ENCODE peak calls at places on chromosomes 4 and X, in six cellular contexts. One of them, this sample, is unnamed.

GRCh38 chrX:149476513-149476912 is 28.6 kb downstream of the IDS start:
- DNase-seq in choroid plexus epithelial cell: no peak
- DNase-seq in HS-27A: no peak
- DNase-seq in ascending aorta: no peak
- DNase-seq in lung: no peak
- DNase-seq in ELR: no peak
- DNase-seq in this sample: no peak

GRCh38 chrX:129525162-129525561 is 1.9 kb upstream of the SMARCA1 start:
- DNase-seq in choroid plexus epithelial cell: no peak
- DNase-seq in HS-27A: no peak
- DNase-seq in ascending aorta: no peak
- DNase-seq in lung: no peak
- DNase-seq in ELR: peak
- DNase-seq in this sample: no peak

GRCh38 chr4:55545681-55546632 is 752 bp downstream of the CLOCK start:
- DNase-seq in choroid plexus epithelial cell: peak
- DNase-seq in HS-27A: no peak
- DNase-seq in ascending aorta: peak
- DNase-seq in lung: peak
- DNase-seq in ELR: peak
- DNase-seq in this sample: peak

GRCh38 chrX:136268051-136269048 is 17.1 kb upstream of the MAP7D3 start:
- DNase-seq in choroid plexus epithelial cell: peak
- DNase-seq in HS-27A: no peak
- DNase-seq in ascending aorta: no peak
- DNase-seq in lung: no peak
- DNase-seq in ELR: peak
- DNase-seq in this sample: peak

GRCh38 chr4:55386840-55387239 is 8.9 kb upstream of the TMEM165 start:
- DNase-seq in choroid plexus epithelial cell: no peak
- DNase-seq in HS-27A: no peak
- DNase-seq in ascending aorta: no peak
- DNase-seq in lung: no peak
- DNase-seq in ELR: no peak
- DNase-seq in this sample: no peak

GRCh38 chr4:188918787-188919186 is 779.5 kb downstream of the TRIML1 start:
- DNase-seq in choroid plexus epithelial cell: no peak
- DNase-seq in HS-27A: no peak
- DNase-seq in ascending aorta: no peak
- DNase-seq in lung: no peak
- DNase-seq in ELR: no peak
- DNase-seq in this sample: no peak

GRCh38 chrX:20857746-20858145 is 516.5 kb upstream of the CNKSR2 start:
- DNase-seq in choroid plexus epithelial cell: peak
- DNase-seq in HS-27A: no peak
- DNase-seq in ascending aorta: no peak
- DNase-seq in lung: no peak
- DNase-seq in ELR: no peak
- DNase-seq in this sample: no peak

GRCh38 chr4:74504212-74504611 is 59.3 kb downstream of the AREG start:
- DNase-seq in choroid plexus epithelial cell: peak
- DNase-seq in HS-27A: no peak
- DNase-seq in ascending aorta: no peak
- DNase-seq in lung: no peak
- DNase-seq in ELR: peak
- DNase-seq in this sample: no peak

GRCh38 chrX:15873566-15873965 is 19.0 kb upstream of the AP1S2 start:
- DNase-seq in choroid plexus epithelial cell: peak
- DNase-seq in HS-27A: no peak
- DNase-seq in ascending aorta: no peak
- DNase-seq in lung: no peak
- DNase-seq in ELR: no peak
- DNase-seq in this sample: no peak

GRCh38 chrX:129600981-129601424 is 53.8 kb downstream of the APLN start:
- DNase-seq in choroid plexus epithelial cell: peak
- DNase-seq in HS-27A: no peak
- DNase-seq in ascending aorta: no peak
- DNase-seq in lung: no peak
- DNase-seq in ELR: peak
- DNase-seq in this sample: no peak

GRCh38 chr4:119300388-119301131 is 21.4 kb downstream of the FABP2 start:
- DNase-seq in choroid plexus epithelial cell: peak
- DNase-seq in HS-27A: peak
- DNase-seq in ascending aorta: peak
- DNase-seq in lung: peak
- DNase-seq in ELR: peak
- DNase-seq in this sample: peak

GRCh38 chr4:110085131-110085530 is 113.3 kb downstream of the ELOVL6 start:
- DNase-seq in choroid plexus epithelial cell: peak
- DNase-seq in HS-27A: no peak
- DNase-seq in ascending aorta: no peak
- DNase-seq in lung: peak
- DNase-seq in ELR: no peak
- DNase-seq in this sample: peak

GRCh38 chr4:158763462-158763861 is 5.4 kb upstream of the FNIP2 start:
- DNase-seq in choroid plexus epithelial cell: no peak
- DNase-seq in HS-27A: no peak
- DNase-seq in ascending aorta: no peak
- DNase-seq in lung: no peak
- DNase-seq in ELR: no peak
- DNase-seq in this sample: no peak

GRCh38 chr4:10205223-10205622 is 88.6 kb upstream of the WDR1 start:
- DNase-seq in choroid plexus epithelial cell: no peak
- DNase-seq in HS-27A: no peak
- DNase-seq in ascending aorta: no peak
- DNase-seq in lung: no peak
- DNase-seq in ELR: peak
- DNase-seq in this sample: no peak

GRCh38 chr4:41155194-41155830 is 59.0 kb downstream of the APBB2 start:
- DNase-seq in choroid plexus epithelial cell: peak
- DNase-seq in HS-27A: no peak
- DNase-seq in ascending aorta: no peak
- DNase-seq in lung: no peak
- DNase-seq in ELR: peak
- DNase-seq in this sample: no peak

GRCh38 chr4:54272051-54272450 is 43.0 kb downstream of the PDGFRA start:
- DNase-seq in choroid plexus epithelial cell: no peak
- DNase-seq in HS-27A: no peak
- DNase-seq in ascending aorta: no peak
- DNase-seq in lung: no peak
- DNase-seq in ELR: no peak
- DNase-seq in this sample: no peak

GRCh38 chrX:23742174-23742692 is 843 bp downstream of the ACOT9 start:
- DNase-seq in choroid plexus epithelial cell: peak
- DNase-seq in HS-27A: peak
- DNase-seq in ascending aorta: peak
- DNase-seq in lung: peak
- DNase-seq in ELR: peak
- DNase-seq in this sample: no peak

GRCh38 chrX:133273180-133273579 is 55.0 kb upstream of the TFDP3 start:
- DNase-seq in choroid plexus epithelial cell: no peak
- DNase-seq in HS-27A: no peak
- DNase-seq in ascending aorta: no peak
- DNase-seq in lung: no peak
- DNase-seq in ELR: no peak
- DNase-seq in this sample: no peak

GRCh38 chr4:105666693-105667092 is 41.8 kb downstream of the INTS12 start:
- DNase-seq in choroid plexus epithelial cell: peak
- DNase-seq in HS-27A: no peak
- DNase-seq in ascending aorta: no peak
- DNase-seq in lung: no peak
- DNase-seq in ELR: peak
- DNase-seq in this sample: no peak

GRCh38 chrX:72305286-72306084 is at the start of gene CITED1:
- DNase-seq in choroid plexus epithelial cell: no peak
- DNase-seq in HS-27A: no peak
- DNase-seq in ascending aorta: no peak
- DNase-seq in lung: no peak
- DNase-seq in ELR: peak
- DNase-seq in this sample: no peak

GRCh38 chrX:101163166-101163565 is 56.4 kb upstream of the DRP2 start:
- DNase-seq in choroid plexus epithelial cell: no peak
- DNase-seq in HS-27A: no peak
- DNase-seq in ascending aorta: no peak
- DNase-seq in lung: no peak
- DNase-seq in ELR: no peak
- DNase-seq in this sample: no peak

GRCh38 chrX:120271218-120271617 is 20.6 kb downstream of the ZBTB33 start:
- DNase-seq in choroid plexus epithelial cell: no peak
- DNase-seq in HS-27A: no peak
- DNase-seq in ascending aorta: no peak
- DNase-seq in lung: peak
- DNase-seq in ELR: no peak
- DNase-seq in this sample: no peak

GRCh38 chrX:15816886-15817285 is 26.6 kb downstream of the ZRSR2 start:
- DNase-seq in choroid plexus epithelial cell: no peak
- DNase-seq in HS-27A: no peak
- DNase-seq in ascending aorta: no peak
- DNase-seq in lung: no peak
- DNase-seq in ELR: no peak
- DNase-seq in this sample: peak

GRCh38 chr4:107711831-107712230 is 8.2 kb downstream of the PAPSS1 start:
- DNase-seq in choroid plexus epithelial cell: no peak
- DNase-seq in HS-27A: no peak
- DNase-seq in ascending aorta: no peak
- DNase-seq in lung: no peak
- DNase-seq in ELR: no peak
- DNase-seq in this sample: no peak

GRCh38 chr4:41930139-41930831 is 4.9 kb upstream of the TMEM33 start:
- DNase-seq in choroid plexus epithelial cell: no peak
- DNase-seq in HS-27A: no peak
- DNase-seq in ascending aorta: no peak
- DNase-seq in lung: no peak
- DNase-seq in ELR: no peak
- DNase-seq in this sample: no peak

GRCh38 chr4:83484500-83485431 is at the start of gene ABRAXAS1:
- DNase-seq in choroid plexus epithelial cell: peak
- DNase-seq in HS-27A: peak
- DNase-seq in ascending aorta: peak
- DNase-seq in lung: peak
- DNase-seq in ELR: peak
- DNase-seq in this sample: peak

GRCh38 chr4:1187182-1187581 is 14.8 kb upstream of the SPON2 start:
- DNase-seq in choroid plexus epithelial cell: no peak
- DNase-seq in HS-27A: no peak
- DNase-seq in ascending aorta: no peak
- DNase-seq in lung: no peak
- DNase-seq in ELR: no peak
- DNase-seq in this sample: peak

GRCh38 chr4:186514271-186514950 is 41.0 kb downstream of the MTNR1A start:
- DNase-seq in choroid plexus epithelial cell: no peak
- DNase-seq in HS-27A: no peak
- DNase-seq in ascending aorta: no peak
- DNase-seq in lung: no peak
- DNase-seq in ELR: no peak
- DNase-seq in this sample: no peak

GRCh38 chrX:84501798-84502628 is at the start of gene HDX:
- DNase-seq in choroid plexus epithelial cell: peak
- DNase-seq in HS-27A: peak
- DNase-seq in ascending aorta: peak
- DNase-seq in lung: peak
- DNase-seq in ELR: peak
- DNase-seq in this sample: peak

GRCh38 chr4:107863416-107863815 is 38.7 kb downstream of the SGMS2 start:
- DNase-seq in choroid plexus epithelial cell: peak
- DNase-seq in HS-27A: no peak
- DNase-seq in ascending aorta: no peak
- DNase-seq in lung: no peak
- DNase-seq in ELR: peak
- DNase-seq in this sample: no peak

GRCh38 chr4:158164849-158165248 is 8.0 kb downstream of the GASK1B start:
- DNase-seq in choroid plexus epithelial cell: no peak
- DNase-seq in HS-27A: no peak
- DNase-seq in ascending aorta: no peak
- DNase-seq in lung: no peak
- DNase-seq in ELR: no peak
- DNase-seq in this sample: no peak

GRCh38 chrX:106168107-106168506 is at the start of gene PWWP3B:
- DNase-seq in choroid plexus epithelial cell: peak
- DNase-seq in HS-27A: no peak
- DNase-seq in ascending aorta: no peak
- DNase-seq in lung: no peak
- DNase-seq in ELR: no peak
- DNase-seq in this sample: no peak

GRCh38 chr4:78638324-78639172 is 87.0 kb downstream of the ANXA3 start:
- DNase-seq in choroid plexus epithelial cell: no peak
- DNase-seq in HS-27A: no peak
- DNase-seq in ascending aorta: no peak
- DNase-seq in lung: no peak
- DNase-seq in ELR: no peak
- DNase-seq in this sample: no peak

This sample was measured in CD8-positive, alpha-beta memory T cell.